ENCODE peak calls at places on chromosomes 5 and 9, in five cellular contexts. I is right atrium auricular region, G is dorsolateral prefrontal cortex, O is type B pancreatic cell, Y is fibroblast of pulmonary artery. J is an unnamed sample.

GRCh38 chr5:92580814-92581213 is 1000.2 kb downstream of the NR2F1-AS1 start:
- DNase-seq in I (no peak), Y (no peak), O (no peak), G (no peak), J (no peak)

GRCh38 chr9:21994526-21994995 is at the start of gene CDKN2B-AS1:
- DNase-seq in Y (peak), O (no peak), I (peak), G (peak), J (no peak)

GRCh38 chr5:169803077-169803981 is 166.3 kb downstream of the DOCK2 start:
- DNase-seq in Y (peak), I (peak), O (no peak), G (no peak), J (peak)

GRCh38 chr9:92278117-92278516 is 15.4 kb downstream of the IARS1 start:
- DNase-seq in I (no peak), Y (no peak), O (no peak), G (no peak), J (no peak)

GRCh38 chr9:22084336-22085035 is 75.4 kb upstream of the CDKN2B start:
- DNase-seq in Y (peak), I (no peak), G (no peak), O (no peak), J (no peak)

GRCh38 chr9:278651-279050 is 64.0 kb downstream of the DOCK8 start:
- DNase-seq in I (no peak), G (no peak), O (no peak), Y (no peak), J (no peak)

GRCh38 chr5:175202461-175203065 is 241.4 kb downstream of the DRD1 start:
- DNase-seq in G (no peak), Y (peak), I (no peak), O (no peak), J (peak)

GRCh38 chr5:104353371-104353770 is 790.8 kb upstream of the NUDT12 start:
- DNase-seq in G (no peak), I (no peak), O (no peak), Y (peak), J (peak)

GRCh38 chr5:83553000-83553486 is 81.5 kb downstream of the VCAN start:
- DNase-seq in Y (peak), I (peak), O (no peak), G (no peak), J (no peak)

GRCh38 chr5:1733369-1733768 is 66.3 kb downstream of the MRPL36 start:
- DNase-seq in Y (no peak), G (peak), O (peak), I (peak), J (no peak)

GRCh38 chr5:147805030-147805454 is 22.5 kb upstream of the JAKMIP2 start:
- DNase-seq in G (no peak), I (no peak), Y (no peak), O (no peak), J (peak)

GRCh38 chr9:130225071-130225470 is 40.5 kb upstream of the HMCN2 start:
- DNase-seq in O (no peak), G (no peak), Y (no peak), I (no peak), J (no peak)

GRCh38 chr5:78638423-78638822 is 10.1 kb downstream of the LHFPL2 start:
- DNase-seq in O (no peak), G (no peak), I (peak), Y (peak), J (peak)

GRCh38 chr9:106405871-106406435 is 457.0 kb upstream of the ZNF462 start:
- DNase-seq in I (no peak), O (no peak), Y (no peak), G (no peak), J (no peak)

GRCh38 chr9:134323741-134324358 is 2.4 kb upstream of the RXRA start:
- DNase-seq in G (peak), I (no peak), Y (no peak), O (no peak), J (peak)

GRCh38 chr9:15755660-15756059 is 202.8 kb downstream of the CCDC171 start:
- DNase-seq in I (no peak), O (no peak), G (no peak), Y (no peak), J (no peak)

GRCh38 chr5:78819166-78819565 is 165.9 kb downstream of the ARSB start:
- DNase-seq in Y (no peak), O (no peak), I (no peak), G (no peak), J (no peak)

GRCh38 chr5:7668627-7669026 is 182.3 kb downstream of the CFAP90 start:
- DNase-seq in G (no peak), O (no peak), Y (no peak), I (no peak), J (no peak)

GRCh38 chr9:89588271-89588879 is 16.4 kb upstream of the GADD45G start:
- DNase-seq in G (no peak), I (peak), Y (no peak), O (no peak), J (no peak)

GRCh38 chr9:112925058-112925641 is 34.5 kb upstream of the SLC46A2 start:
- DNase-seq in I (no peak), O (no peak), Y (peak), G (no peak), J (peak)

GRCh38 chr5:32326216-32326772 is 13.6 kb upstream of the MTMR12 start:
- DNase-seq in Y (no peak), I (no peak), O (no peak), G (no peak), J (no peak)

GRCh38 chr9:96048116-96048953 is 172.8 kb downstream of the ERCC6L2 start:
- DNase-seq in I (no peak), O (no peak), G (no peak), Y (peak), J (no peak)

GRCh38 chr9:19032411-19032810 is 598 bp downstream of the SAXO1 start:
- DNase-seq in Y (no peak), O (no peak), I (no peak), G (no peak), J (no peak)

GRCh38 chr9:26833792-26834191 is 58.8 kb downstream of the CAAP1 start:
- DNase-seq in G (no peak), O (no peak), Y (no peak), I (no peak), J (peak)

GRCh38 chr5:167307042-167307441 is 984.4 kb upstream of the WWC1 start:
- DNase-seq in I (no peak), O (no peak), G (no peak), Y (no peak), J (no peak)

GRCh38 chr5:111169269-111169668 is 54.9 kb upstream of the CAMK4 start:
- DNase-seq in I (no peak), G (no peak), O (no peak), Y (no peak), J (no peak)

GRCh38 chr5:111167551-111167950 is 56.6 kb upstream of the CAMK4 start:
- DNase-seq in I (no peak), G (no peak), O (no peak), Y (no peak), J (no peak)

GRCh38 chr5:111168608-111169007 is 55.6 kb upstream of the CAMK4 start:
- DNase-seq in G (no peak), Y (no peak), O (no peak), I (no peak), J (no peak)

GRCh38 chr5:111163000-111163399 is 61.2 kb upstream of the CAMK4 start:
- DNase-seq in Y (no peak), O (no peak), I (no peak), G (no peak), J (no peak)

GRCh38 chr5:111165058-111165457 is 59.1 kb upstream of the CAMK4 start:
- DNase-seq in O (no peak), I (no peak), Y (no peak), G (no peak), J (no peak)
- TF ChIP-seq CTCF in O (no peak), I (no peak), Y (no peak), G (no peak), J (no peak)

DNA sequence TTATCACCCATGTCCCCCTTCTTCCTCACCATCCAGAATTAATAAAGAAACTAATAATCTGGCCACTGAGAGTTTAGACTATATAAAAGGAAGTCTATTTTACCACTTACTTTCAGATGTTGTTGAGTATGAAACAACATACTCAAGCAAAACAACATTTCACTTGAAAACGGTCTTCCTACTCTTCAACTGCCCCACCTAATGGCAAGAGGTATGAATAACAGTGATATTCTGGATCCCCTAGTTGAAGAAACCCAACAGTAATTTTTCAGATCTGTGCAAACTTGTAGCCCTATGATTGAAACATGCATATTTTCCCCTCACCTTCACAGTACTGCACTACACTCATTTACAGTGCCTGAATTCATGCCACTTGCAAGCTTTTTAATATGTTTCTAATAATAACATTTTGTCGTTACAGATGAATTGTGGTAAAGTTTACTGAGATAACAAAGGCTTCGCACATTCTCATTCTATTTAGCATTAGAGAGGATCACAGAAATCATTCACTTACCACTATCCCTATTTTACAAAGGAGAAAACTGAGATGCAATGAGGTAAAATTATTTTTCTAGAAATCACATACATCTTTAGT is 267.9 kb upstream of the PDE4D start:
- DNase-seq in G (no peak), Y (peak), I (no peak), O (no peak), J (peak)
- TF ChIP-seq CTCF in G (peak), Y (peak), I (peak), O (peak), J (peak)

GRCh38 chr5:123907349-123907748 is 395.4 kb downstream of the CSNK1G3 start:
- DNase-seq in G (no peak), O (no peak), I (no peak), Y (no peak), J (no peak)
- TF ChIP-seq CTCF in G (no peak), O (no peak), I (no peak), Y (no peak), J (no peak)

GRCh38 chr5:179802207-179802883 is 4.3 kb downstream of the MGAT4B start:
- DNase-seq in O (no peak), Y (no peak), I (no peak), G (no peak), J (no peak)
- TF ChIP-seq CTCF in O (no peak), Y (no peak), I (no peak), G (no peak), J (no peak)

GRCh38 chr9:6757132-6757987 is at the start of gene KDM4C:
- DNase-seq in I (peak), O (peak), G (peak), Y (peak), J (peak)

GRCh38 chr9:6761306-6761705 is 3.5 kb downstream of the KDM4C start:
- DNase-seq in O (no peak), G (no peak), I (no peak), Y (no peak), J (no peak)

GRCh38 chr9:6759114-6759977 is 1.6 kb downstream of the KDM4C start:
- DNase-seq in Y (peak), I (no peak), O (no peak), G (no peak), J (peak)

GRCh38 chr9:6757988-6758417 is 230 bp downstream of the KDM4C start:
- DNase-seq in I (no peak), Y (no peak), G (no peak), O (peak), J (no peak)

GRCh38 chr9:6758418-6759113 is 793 bp downstream of the KDM4C start:
- DNase-seq in G (peak), Y (peak), O (peak), I (peak), J (peak)
- TF ChIP-seq CTCF in G (no peak), Y (no peak), O (peak), I (peak), J (no peak)

GRCh38 chr5:139637438-139638089 is 10.6 kb upstream of the CXXC5 start:
- DNase-seq in O (peak), I (peak), G (peak), Y (peak), J (peak)
- TF ChIP-seq CTCF in O (peak), I (peak), G (peak), Y (no peak), J (peak)

GRCh38 chr5:135019314-135019713 is 14.7 kb downstream of the PITX1 start:
- DNase-seq in O (no peak), G (no peak), I (no peak), Y (no peak), J (no peak)
- TF ChIP-seq CTCF in O (no peak), G (no peak), I (no peak), Y (no peak), J (no peak)

J was measured in MCF 10A.